ENCODE peak calls at places on chromosomes 3 and 15, in seven cellular contexts. P is activated naive CD4-positive, alpha-beta T cell; D is upper lobe of right lung; G is central memory CD4-positive, alpha-beta T cell; K is ACHN; L is ELF-1; F is AG08396. H is an unnamed sample.

GRCh38 chr15:80801891-80802680 is 22.9 kb downstream of the CEMIP start:
- DNase-seq in P (no peak), D (no peak), G (no peak), K (no peak), L (no peak), F (no peak), H (peak; percentile 29)

GRCh38 chr3:110456438-110457138 is 615.0 kb upstream of the NECTIN3 start:
- DNase-seq in P (no peak), D (no peak), G (no peak), K (no peak), L (no peak), F (no peak), H (no peak)

GRCh38 chr3:136545664-136546266 is 206.4 kb downstream of the STAG1 start:
- DNase-seq in P (no peak), D (no peak), G (no peak), K (peak; percentile 35), L (no peak), F (no peak), H (no peak)

GRCh38 chr3:136626448-136626847 is 125.7 kb downstream of the STAG1 start:
- DNase-seq in P (no peak), D (no peak), G (no peak), K (no peak), L (no peak), F (no peak), H (no peak)

GRCh38 chr3:112297714-112298113 is 3.7 kb upstream of the SLC9C1 start:
- DNase-seq in P (no peak), D (no peak), G (no peak), K (no peak), L (no peak), F (no peak), H (no peak)

GRCh38 chr15:59838900-59839299 is 149.8 kb upstream of the BNIP2 start:
- DNase-seq in P (no peak), D (no peak), G (no peak), K (no peak), L (no peak), F (no peak), H (no peak)

GRCh38 chr15:30956216-30956803 is 35.1 kb downstream of the MTMR10 start:
- DNase-seq in P (no peak), D (no peak), G (no peak), K (no peak), L (no peak), F (no peak), H (no peak)

GRCh38 chr3:117193390-117193789 is 483.8 kb downstream of the TUSC7 start:
- DNase-seq in P (no peak), D (no peak), G (no peak), K (no peak), L (no peak), F (no peak), H (no peak)

GRCh38 chr3:15936347-15936746 is 138.6 kb upstream of the ANKRD28 start:
- DNase-seq in P (no peak), D (no peak), G (no peak), K (no peak), L (no peak), F (no peak), H (no peak)

GRCh38 chr15:101053261-101053660 is 134.1 kb downstream of the LRRK1 start:
- DNase-seq in P (no peak), D (peak; percentile 60), G (no peak), K (no peak), L (no peak), F (no peak), H (no peak)

GRCh38 chr15:58108117-58108516 is 30.1 kb upstream of the AQP9 start:
- DNase-seq in P (no peak), D (no peak), G (no peak), K (no peak), L (no peak), F (no peak), H (no peak)

GRCh38 chr15:88636039-88636438 is 2.8 kb upstream of the ISG20 start:
- DNase-seq in P (no peak), D (no peak), G (peak; percentile 83), K (no peak), L (no peak), F (no peak), H (no peak)

GRCh38 chr15:64851503-64851840 is 9.8 kb downstream of the PLEKHO2 start:
- DNase-seq in P (no peak), D (no peak), G (no peak), K (no peak), L (peak; percentile 74), F (peak; percentile 74), H (no peak)

GRCh38 chr15:60012695-60013094 is 8.6 kb downstream of the FOXB1 start:
- DNase-seq in P (no peak), D (no peak), G (no peak), K (no peak), L (no peak), F (no peak), H (no peak)

GRCh38 chr3:125076464-125076863 is 20.7 kb upstream of the HEG1 start:
- DNase-seq in P (no peak), D (no peak), G (no peak), K (no peak), L (no peak), F (no peak), H (no peak)

GRCh38 chr3:75218577-75218976 is 445.6 kb upstream of the FRG2C start:
- DNase-seq in P (no peak), D (no peak), G (no peak), K (no peak), L (no peak), F (no peak), H (no peak)

GRCh38 chr3:15794303-15794771 is 3.4 kb downstream of the ANKRD28 start:
- DNase-seq in P (no peak), D (no peak), G (peak; percentile 65), K (peak; percentile 59), L (no peak), F (no peak), H (no peak)

GRCh38 chr3:177569193-177569592 is 371.9 kb upstream of the TBL1XR1 start:
- DNase-seq in P (no peak), D (no peak), G (no peak), K (no peak), L (no peak), F (no peak), H (no peak)

GRCh38 chr3:52483577-52484495 is 11.3 kb upstream of the STAB1 start:
- DNase-seq in P (no peak), D (peak; percentile 53), G (no peak), K (no peak), L (no peak), F (peak; percentile 78), H (no peak)

GRCh38 chr3:161096771-161097367 is 8.3 kb downstream of the B3GALNT1 start:
- DNase-seq in P (no peak), D (no peak), G (no peak), K (peak; percentile 28), L (peak; percentile 49), F (no peak), H (no peak)

GRCh38 chr3:80733522-80734176 is 965.9 kb upstream of the ROBO1 start:
- DNase-seq in P (no peak), D (no peak), G (no peak), K (no peak), L (peak; percentile 9), F (no peak), H (no peak)

GRCh38 chr3:190728574-190729246 is 133.8 kb downstream of the GMNC start:
- DNase-seq in P (no peak), D (no peak), G (no peak), K (no peak), L (no peak), F (peak; percentile 18), H (no peak)

GRCh38 chr3:72820405-72820804 is 27.8 kb downstream of the SHQ1 start:
- DNase-seq in P (no peak), D (no peak), G (no peak), K (no peak), L (no peak), F (peak; percentile 9), H (no peak)